ENCODE peak calls at places on chromosomes 2 and 18, in four cellular contexts. M, C, A and T are unnamed samples.

GRCh38 chr2:218895326-218895725 is 14.7 kb downstream of the WNT10A start:
- DNase-seq in C (no peak), M (no peak), A (no peak), T (peak; percentile 63)

GRCh38 chr2:97011977-97012569 is 25.7 kb upstream of the FAM178B start:
- DNase-seq in C (peak; percentile 59), A (no peak), M (peak; percentile 4), T (peak; percentile 17)

GRCh38 chr2:48545244-48545643 is 15.3 kb downstream of the STON1 start:
- DNase-seq in M (no peak), A (no peak), C (no peak), T (no peak)

GRCh38 chr2:226086190-226086589 is 686.7 kb downstream of the NYAP2 start:
- DNase-seq in A (no peak), C (no peak), M (no peak), T (no peak)

GRCh38 chr18:62505669-62506494 is 16.9 kb upstream of the ZCCHC2 start:
- DNase-seq in M (no peak), A (no peak), C (no peak), T (no peak)

GRCh38 chr18:70337139-70337972 is 48.5 kb downstream of the SOCS6 start:
- DNase-seq in M (no peak), A (no peak), C (no peak), T (no peak)

GRCh38 chr2:28430377-28430765 is 37.7 kb downstream of the FOSL2 start:
- DNase-seq in M (no peak), C (no peak), A (no peak), T (no peak)

GRCh38 chr2:9238927-9239326 is 32.3 kb downstream of the ASAP2 start:
- DNase-seq in M (peak; percentile 90), C (peak; percentile 0), A (no peak), T (no peak)

GRCh38 chr2:39127973-39128372 is 7.1 kb upstream of the SOS1 start:
- DNase-seq in M (no peak), C (peak; percentile 57), A (no peak), T (no peak)

GRCh38 chr2:161379740-161380139 is 36.4 kb upstream of the TBR1 start:
- DNase-seq in C (no peak), A (no peak), M (no peak), T (no peak)

GRCh38 chr2:37201766-37202165 is 5.5 kb downstream of the CEBPZOS start:
- DNase-seq in A (no peak), C (no peak), M (no peak), T (no peak)

GRCh38 chr2:70087703-70088507 is 628 bp downstream of the PCBP1 start:
- DNase-seq in C (peak; percentile 51), A (no peak), M (peak; percentile 32), T (peak; percentile 64)

GRCh38 chr2:236679906-236680305 is 110.3 kb downstream of the ACKR3 start:
- DNase-seq in C (no peak), M (no peak), A (no peak), T (no peak)

GRCh38 chr2:109260116-109260855 is 131.3 kb downstream of the SH3RF3 start:
- DNase-seq in M (no peak), A (no peak), C (no peak), T (no peak)

GRCh38 chr2:111200333-111200879 is 79.7 kb downstream of the BCL2L11 start:
- DNase-seq in A (peak; percentile 58), C (peak; percentile 29), M (no peak), T (no peak)

GRCh38 chr2:159456500-159457426 is 159.6 kb downstream of the BAZ2B start:
- DNase-seq in M (no peak), C (no peak), A (no peak), T (no peak)

GRCh38 chr2:156537147-156537546 is 101.0 kb downstream of the GPD2 start:
- DNase-seq in A (no peak), C (no peak), M (no peak), T (no peak)

GRCh38 chr18:65035701-65036100 is 715.1 kb upstream of the CDH7 start:
- DNase-seq in A (no peak), C (no peak), M (no peak), T (no peak)

GRCh38 chr2:61090386-61090921 is 24.8 kb downstream of the SANBR start:
- DNase-seq in C (no peak), A (no peak), M (no peak), T (no peak)

GRCh38 chr2:46082531-46083485 is 214.4 kb upstream of the EPAS1 start:
- DNase-seq in A (no peak), C (no peak), M (no peak), T (no peak)

GRCh38 chr2:203805485-203805838 is 62.1 kb upstream of the CTLA4 start:
- DNase-seq in A (no peak), C (no peak), M (no peak), T (no peak)

GRCh38 chr2:55061534-55062344 is 11.5 kb upstream of the RTN4 start:
- DNase-seq in M (peak; percentile 78), C (no peak), A (no peak), T (no peak)

GRCh38 chr2:217631091-217631490 is 371.7 kb downstream of the TNS1 start:
- DNase-seq in C (no peak), A (no peak), M (no peak), T (peak; percentile 62)

GRCh38 chr2:94870392-94871225 is 621 bp upstream of the TEKT4 start:
- DNase-seq in C (no peak), M (peak; percentile 24), A (no peak), T (peak; percentile 71)

GRCh38 chr2:102449370-102449974 is 23.6 kb upstream of the SLC9A4 start:
- DNase-seq in C (no peak), M (peak; percentile 8), A (no peak), T (peak; percentile 13)

GRCh38 chr18:55001625-55002024 is 42.4 kb upstream of the CCDC68 start:
- DNase-seq in C (no peak), M (no peak), A (no peak), T (no peak)

GRCh38 chr2:237885931-237886701 is 26.7 kb downstream of the RAMP1 start:
- DNase-seq in M (no peak), A (no peak), C (no peak), T (no peak)

GRCh38 chr18:28091197-28091596 is 85.7 kb downstream of the CDH2 start:
- DNase-seq in A (no peak), M (no peak), C (no peak), T (no peak)

GRCh38 chr2:206045251-206045650 is 40.7 kb downstream of the INO80D start:
- DNase-seq in M (no peak), A (no peak), C (no peak), T (no peak)

GRCh38 chr2:212548459-212548815 is 9.8 kb upstream of the ERBB4 start:
- DNase-seq in A (no peak), C (no peak), M (no peak), T (no peak)

GRCh38 chr2:19753818-19754217 is 148.0 kb downstream of the TTC32 start:
- DNase-seq in C (no peak), A (no peak), M (no peak), T (no peak)

GRCh38 chr2:143300531-143300930 is 171.3 kb downstream of the ARHGAP15 start:
- DNase-seq in C (no peak), A (no peak), M (no peak), T (no peak)